ENCODE peak calls at places on chromosome 3, in seven cellular contexts. D, L, Y, T, H, K and X are unnamed samples.

GRCh38 chr3:187986514-187986934 is 167.4 kb upstream of the LPP start:
- DNase-seq in D (no peak), L (no peak), Y (no peak), T (peak), H (no peak), K (no peak), X (peak)

GRCh38 chr3:132972333-132972732 is 65.9 kb upstream of the TMEM108 start:
- DNase-seq in D (no peak), L (no peak), Y (no peak), T (no peak), H (no peak), K (no peak), X (no peak)

GRCh38 chr3:170751083-170751893 is 118.7 kb downstream of the RPL22L1 start:
- DNase-seq in D (peak), L (peak), Y (peak), T (peak), H (no peak), K (peak), X (peak)

GRCh38 chr3:141410861-141411771 is 42.8 kb downstream of the ZBTB38 start:
- DNase-seq in D (no peak), L (no peak), Y (no peak), T (no peak), H (no peak), K (no peak), X (peak)

GRCh38 chr3:194874783-194875182 is 189.1 kb downstream of the FAM43A start:
- DNase-seq in D (no peak), L (no peak), Y (no peak), T (no peak), H (no peak), K (no peak), X (no peak)

GRCh38 chr3:197597335-197597734 is 41.6 kb upstream of the BDH1 start:
- DNase-seq in D (no peak), L (no peak), Y (no peak), T (no peak), H (no peak), K (no peak), X (no peak)

GRCh38 chr3:50563867-50564266 is 3.7 kb downstream of the C3orf18 start:
- DNase-seq in D (no peak), L (peak), Y (no peak), T (no peak), H (no peak), K (no peak), X (no peak)

GRCh38 chr3:171498921-171499320 is 38.7 kb upstream of the TNIK start:
- DNase-seq in D (no peak), L (no peak), Y (no peak), T (no peak), H (no peak), K (no peak), X (no peak)

GRCh38 chr3:117531078-117531477 is 821.5 kb downstream of the TUSC7 start:
- DNase-seq in D (no peak), L (no peak), Y (no peak), T (no peak), H (no peak), K (no peak), X (no peak)

GRCh38 chr3:47001731-47002489 is 22.4 kb downstream of the NBEAL2 start:
- DNase-seq in D (no peak), L (no peak), Y (no peak), T (no peak), H (no peak), K (no peak), X (no peak)

GRCh38 chr3:183300996-183301562 is 48.0 kb downstream of the B3GNT5 start:
- DNase-seq in D (no peak), L (no peak), Y (no peak), T (no peak), H (no peak), K (no peak), X (no peak)

GRCh38 chr3:27644936-27645335 is 77.2 kb downstream of the EOMES start:
- DNase-seq in D (no peak), L (no peak), Y (no peak), T (no peak), H (no peak), K (no peak), X (no peak)

GRCh38 chr3:12935023-12935860 is 93.9 kb upstream of the RPL32 start:
- DNase-seq in D (no peak), L (no peak), Y (no peak), T (no peak), H (no peak), K (no peak), X (no peak)

GRCh38 chr3:71582612-71583568 is 638 bp downstream of the FOXP1 start:
- DNase-seq in D (peak), L (peak), Y (peak), T (no peak), H (peak), K (peak), X (peak)

GRCh38 chr3:119331661-119332060 is 37.5 kb downstream of the ARHGAP31 start:
- DNase-seq in D (no peak), L (no peak), Y (no peak), T (no peak), H (no peak), K (no peak), X (peak)

GRCh38 chr3:121992601-121993560 is 29.2 kb downstream of the ILDR1 start:
- DNase-seq in D (no peak), L (no peak), Y (no peak), T (no peak), H (no peak), K (no peak), X (no peak)

GRCh38 chr3:29137601-29138000 is 143.3 kb upstream of the RBMS3 start:
- DNase-seq in D (no peak), L (no peak), Y (no peak), T (no peak), H (no peak), K (no peak), X (peak)
- TF ChIP-seq CTCF in D (no peak), L (no peak), Y (no peak), T (no peak), H (no peak), K (no peak), X (peak)

GRCh38 chr3:58035512-58035867 is 27.3 kb downstream of the FLNB start:
- DNase-seq in D (no peak), L (no peak), Y (no peak), T (no peak), H (no peak), K (no peak), X (no peak)
- H3K4me3 ChIP-seq in D (peak), L (no peak), Y (no peak), T (no peak), H (no peak), K (no peak), X (no peak)

GRCh38 chr3:62186967-62187366 is 186.4 kb downstream of the FEZF2 start:
- DNase-seq in D (no peak), L (no peak), Y (peak), T (peak), H (peak), K (no peak), X (peak)
- TF ChIP-seq CTCF in D (no peak), L (peak), Y (peak), T (peak), H (peak), K (peak), X (peak)

GRCh38 chr3:108124337-108125150 is 33.7 kb upstream of the CD47 start:
- DNase-seq in D (no peak), L (no peak), Y (no peak), T (no peak), H (peak), K (no peak), X (no peak)
- H3K4me3 ChIP-seq in D (no peak), L (no peak), Y (no peak), T (no peak), H (no peak), K (no peak), X (no peak)

DNA sequence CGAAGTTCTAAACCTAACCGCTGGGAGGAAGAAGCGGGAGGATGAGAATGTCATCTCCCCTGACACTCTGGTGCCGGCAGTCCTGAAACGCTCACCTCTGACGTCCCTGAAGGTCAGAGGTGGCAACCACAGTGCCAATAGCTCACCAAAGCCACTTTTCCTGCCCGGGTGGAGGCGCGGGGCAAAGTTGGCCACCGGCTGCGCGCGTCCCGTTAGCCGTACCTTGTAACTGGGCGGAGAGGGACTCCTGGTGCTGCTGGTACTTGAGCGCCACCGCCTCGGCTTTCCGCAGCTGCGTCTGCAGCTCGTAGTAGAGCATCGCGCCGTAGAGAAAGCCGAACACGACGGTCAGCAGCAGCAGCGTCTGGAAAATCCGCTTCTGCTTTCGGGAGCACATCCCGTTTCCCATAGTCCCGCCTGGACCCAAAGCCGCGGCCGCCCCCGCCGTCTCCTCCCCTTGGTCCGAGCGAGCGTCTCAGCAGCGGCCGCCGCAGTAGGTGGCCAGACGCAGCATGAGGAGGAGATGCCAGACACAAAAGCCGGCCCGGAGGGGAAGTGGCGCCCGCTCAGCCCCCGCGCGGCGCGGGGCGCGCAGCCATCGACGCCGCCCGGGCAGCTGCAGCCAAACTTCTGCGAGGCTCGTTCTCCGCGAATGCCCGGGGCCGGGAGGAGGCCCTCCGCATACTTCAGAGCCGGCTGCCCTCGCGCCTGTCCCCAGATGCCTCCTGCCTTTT is 680 bp downstream of the GOLIM4 start:
- DNase-seq in D (peak), L (peak), Y (peak), T (peak), H (peak), K (peak), X (peak)
- TF ChIP-seq CTCF in D (no peak), L (no peak), Y (peak), T (no peak), H (peak), K (peak), X (peak)

GRCh38 chr3:81888822-81889557 is 127.5 kb upstream of the GBE1 start:
- DNase-seq in D (no peak), L (no peak), Y (no peak), T (no peak), H (no peak), K (no peak), X (no peak)
- H3K4me3 ChIP-seq in D (no peak), L (no peak), Y (no peak), T (no peak), H (no peak), K (no peak), X (no peak)

DNA sequence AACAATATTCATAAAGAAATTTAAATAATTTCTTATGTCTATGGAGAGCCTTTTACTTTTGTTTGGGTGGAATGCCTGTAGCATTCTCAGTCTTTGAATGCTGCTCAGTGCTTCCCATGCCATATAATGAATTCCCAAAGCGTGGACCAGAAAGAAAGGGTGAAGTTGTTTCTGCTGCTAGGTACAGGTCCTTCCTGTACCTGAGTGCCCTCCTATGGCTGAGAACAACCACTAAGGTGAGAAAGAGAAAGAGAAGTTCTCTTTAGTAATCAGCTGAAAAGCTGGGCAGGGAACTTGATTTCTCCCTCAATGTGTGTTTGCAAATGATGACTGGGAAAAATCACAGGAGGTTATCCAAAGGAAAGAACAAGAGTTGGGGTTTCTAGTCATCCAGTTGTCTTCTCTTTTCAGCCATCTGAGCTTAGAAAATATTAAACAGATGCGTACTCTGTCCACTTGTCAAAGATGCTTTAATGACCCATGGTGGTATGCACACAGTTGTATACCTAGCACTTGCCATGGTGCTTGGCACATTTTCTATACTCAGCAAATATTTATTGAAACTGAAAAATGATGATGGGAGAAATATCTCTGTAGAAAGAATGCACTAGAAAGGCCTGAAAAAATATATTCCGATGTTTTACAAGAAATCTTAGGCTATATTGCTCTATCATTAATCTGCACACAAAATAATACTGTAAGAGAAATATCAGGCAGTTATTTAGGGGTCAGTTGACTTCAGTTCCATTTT is 404.7 kb downstream of the TIGIT start:
- DNase-seq in D (no peak), L (no peak), Y (no peak), T (no peak), H (peak), K (no peak), X (no peak)
- TF ChIP-seq CTCF in D (no peak), L (no peak), Y (no peak), T (no peak), H (no peak), K (no peak), X (no peak)

GRCh38 chr3:43994594-43995077 is 247.1 kb upstream of the TOPAZ1 start:
- DNase-seq in D (no peak), L (no peak), Y (no peak), T (no peak), H (peak), K (no peak), X (no peak)
- H3K4me3 ChIP-seq in D (no peak), L (peak), Y (peak), T (peak), H (peak), K (peak), X (no peak)

DNA sequence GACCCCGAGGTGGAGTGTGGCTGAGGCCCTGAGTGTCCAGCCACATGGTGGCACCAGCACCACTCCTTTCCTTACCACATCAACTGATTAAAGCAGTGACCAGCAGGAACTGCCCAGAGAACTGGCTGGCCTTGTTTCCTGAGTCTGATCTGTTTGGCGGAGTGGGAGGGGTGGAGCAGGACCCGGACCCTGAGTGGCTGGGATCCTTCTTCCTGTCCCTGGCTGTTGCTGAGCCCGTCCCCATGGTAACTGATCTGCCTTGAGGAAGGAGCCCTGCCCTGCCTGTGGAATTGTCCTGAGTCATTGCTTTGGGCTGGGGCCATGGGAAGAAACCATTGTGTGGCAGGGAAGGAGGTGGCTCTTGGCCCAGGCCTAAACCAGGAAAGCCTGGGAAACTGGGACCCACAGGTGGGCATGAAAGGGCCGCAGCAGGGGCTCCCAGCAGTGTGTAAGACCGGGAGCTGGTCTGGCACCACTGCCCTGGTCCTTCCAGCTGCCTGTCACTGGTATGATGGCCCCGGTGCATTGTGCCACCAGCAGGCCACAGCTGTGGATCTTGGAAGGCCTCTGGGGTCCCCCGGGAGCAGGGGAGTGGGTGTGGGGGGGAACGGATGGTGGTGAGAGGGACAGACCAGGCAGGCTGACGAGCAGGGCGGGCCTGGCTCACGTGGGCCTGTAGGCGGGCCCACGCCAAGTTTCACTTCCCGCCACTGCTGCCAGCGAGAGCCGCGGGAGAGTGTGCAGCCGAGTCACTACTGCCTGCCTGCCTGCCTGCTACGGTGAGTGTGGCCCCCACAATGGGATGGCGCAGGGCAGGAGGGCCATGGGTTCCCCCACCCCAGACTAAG is 19.2 kb downstream of the ATRIP start:
- DNase-seq in D (peak), L (peak), Y (peak), T (peak), H (peak), K (peak), X (peak)
- TF ChIP-seq CTCF in D (peak), L (no peak), Y (peak), T (peak), H (peak), K (peak), X (peak)

GRCh38 chr3:184317201-184317600 is 2.8 kb downstream of the EIF4G1 start:
- DNase-seq in D (no peak), L (no peak), Y (no peak), T (no peak), H (no peak), K (no peak), X (no peak)
- H3K4me3 ChIP-seq in D (no peak), L (peak), Y (no peak), T (peak), H (no peak), K (peak), X (peak)